ENCODE peak calls at places on chromosomes 7 and 10, in nine cellular contexts. X is cardiac muscle cell; N is brain microvascular endothelial cell; M is transverse colon; I is IMR-90; S is CD4-positive, alpha-beta T cell; L is breast epithelium; C is testis; D is OCI-LY7. A is an unnamed sample.

GRCh38 chr10:80075781-80076180 is 2.7 kb upstream of the TMEM254 start:
- DNase-seq in D (no peak), L (no peak), N (peak; percentile 19), S (no peak), M (no peak), I (peak; percentile 37), C (no peak), X (peak; percentile 8), A (peak; percentile 38)

GRCh38 chr7:42010751-42011150 is 226.3 kb downstream of the GLI3 start:
- DNase-seq in L (no peak), X (no peak), M (no peak), I (no peak), C (no peak), D (no peak), N (no peak), S (no peak), A (no peak)

GRCh38 chr10:61836888-61837747 is 64.4 kb upstream of the ARID5B start:
- DNase-seq in D (no peak), S (no peak), M (no peak), C (no peak), I (peak; percentile 84), L (no peak), X (peak; percentile 62), N (no peak), A (peak; percentile 73)

GRCh38 chr7:16083931-16084330 is 337.4 kb downstream of the CRPPA start:
- DNase-seq in L (no peak), C (no peak), M (no peak), D (no peak), I (peak; percentile 9), S (no peak), X (peak; percentile 45), N (no peak), A (peak; percentile 69)

GRCh38 chr7:153530441-153530840 is 521.8 kb upstream of the DPP6 start:
- DNase-seq in D (no peak), L (no peak), M (no peak), C (no peak), N (no peak), S (no peak), I (no peak), X (no peak), A (no peak)

GRCh38 chr10:125734148-125734547 is 14.6 kb downstream of the EDRF1 start:
- DNase-seq in L (no peak), X (no peak), N (no peak), I (no peak), S (no peak), D (no peak), M (no peak), C (no peak), A (no peak)

GRCh38 chr7:113698556-113699220 is 220.1 kb downstream of the PPP1R3A start:
- DNase-seq in S (no peak), C (peak; percentile 25), L (no peak), D (peak; percentile 18), I (peak; percentile 39), X (peak; percentile 46), M (no peak), N (peak; percentile 34), A (peak; percentile 56)

GRCh38 chr7:13879994-13880686 is 109.3 kb downstream of the ETV1 start:
- DNase-seq in M (no peak), X (peak; percentile 25), S (no peak), I (peak; percentile 69), N (peak; percentile 42), L (peak; percentile 25), C (no peak), D (no peak), A (no peak)

GRCh38 chr10:43255644-43256431 is 11.0 kb downstream of the RASGEF1A start:
- DNase-seq in C (peak; percentile 44), M (no peak), L (peak; percentile 18), I (no peak), S (no peak), D (peak; percentile 68), N (no peak), X (peak; percentile 15), A (peak; percentile 63)

GRCh38 chr10:121078672-121079102 is 227.5 kb downstream of the WDR11 start:
- DNase-seq in I (no peak), D (no peak), M (peak; percentile 41), L (peak; percentile 74), N (no peak), C (no peak), S (no peak), X (no peak), A (no peak)

GRCh38 chr7:2843711-2844152 is 376 bp downstream of the GNA12 start:
- DNase-seq in N (no peak), M (peak; percentile 48), D (peak; percentile 50), S (no peak), C (peak; percentile 61), I (peak; percentile 34), L (no peak), X (peak; percentile 49), A (peak; percentile 52)

GRCh38 chr7:34128762-34129161 is 223.4 kb downstream of the BMPER start:
- DNase-seq in S (no peak), C (no peak), M (no peak), I (peak; percentile 61), X (peak; percentile 78), L (no peak), N (peak; percentile 81), D (no peak), A (peak; percentile 90)

GRCh38 chr7:143284591-143285453 is at the start of gene TMEM139:
- DNase-seq in N (no peak), L (peak; percentile 86), D (no peak), X (no peak), M (peak; percentile 85), C (no peak), I (no peak), S (no peak), A (no peak)

GRCh38 chr7:1383398-1384112 is 75.7 kb downstream of the MICALL2 start:
- DNase-seq in S (no peak), X (no peak), I (no peak), D (no peak), M (no peak), C (no peak), L (no peak), N (no peak), A (no peak)

GRCh38 chr10:103653581-103654020 is 160.1 kb downstream of the NEURL1 start:
- DNase-seq in D (no peak), N (no peak), I (no peak), C (no peak), M (peak; percentile 88), X (no peak), S (no peak), L (no peak), A (no peak)

GRCh38 chr10:103923502-103923901 is 5.5 kb upstream of the STN1 start:
- DNase-seq in C (no peak), S (no peak), L (no peak), X (no peak), D (no peak), I (no peak), N (no peak), M (no peak), A (no peak)

DNA sequence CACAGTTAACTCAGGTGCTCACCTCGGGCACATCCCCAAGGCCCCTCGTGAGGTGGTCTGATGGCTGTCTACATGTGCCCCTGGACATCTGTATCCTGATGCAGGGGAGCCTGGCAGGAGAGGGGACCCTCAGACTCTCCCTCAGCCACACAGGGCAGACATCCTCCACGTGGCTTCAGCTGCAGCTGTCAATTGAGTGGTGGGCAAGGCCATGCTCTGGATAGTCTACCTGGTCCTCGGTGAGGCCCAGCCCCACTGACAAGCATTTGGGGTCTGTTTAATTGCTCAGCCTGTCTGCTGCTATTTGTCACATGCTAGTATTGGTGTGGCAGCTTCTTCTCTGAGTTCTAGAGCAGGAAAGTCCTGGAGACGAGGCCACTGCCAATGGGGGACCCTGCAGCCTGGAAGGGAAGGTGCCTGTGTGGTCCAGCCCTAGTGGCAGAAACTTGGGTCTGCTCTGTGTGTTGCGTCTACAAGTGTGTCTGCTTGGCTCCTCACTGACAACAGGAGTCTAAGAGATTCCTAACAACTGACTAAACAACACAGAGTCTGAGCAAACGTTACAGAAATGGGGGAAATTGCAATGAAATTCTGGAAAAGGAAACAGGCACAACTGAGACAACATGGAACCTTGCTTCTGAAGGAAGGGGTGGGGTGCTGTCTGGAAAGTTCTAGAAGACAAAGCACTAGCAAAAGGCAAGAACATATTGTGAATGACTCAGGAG is 59.3 kb upstream of the IGFBP3 start:
- DNase-seq in X (peak; percentile 40), M (no peak), I (peak; percentile 74), L (no peak), S (no peak), C (no peak), D (no peak), N (peak; percentile 76), A (no peak)
- TF ChIP-seq CTCF in X (no peak), M (no peak), I (peak; percentile 45), L (no peak), S (no peak), C (no peak), D (no peak), N (peak; percentile 43), A (no peak)

DNA sequence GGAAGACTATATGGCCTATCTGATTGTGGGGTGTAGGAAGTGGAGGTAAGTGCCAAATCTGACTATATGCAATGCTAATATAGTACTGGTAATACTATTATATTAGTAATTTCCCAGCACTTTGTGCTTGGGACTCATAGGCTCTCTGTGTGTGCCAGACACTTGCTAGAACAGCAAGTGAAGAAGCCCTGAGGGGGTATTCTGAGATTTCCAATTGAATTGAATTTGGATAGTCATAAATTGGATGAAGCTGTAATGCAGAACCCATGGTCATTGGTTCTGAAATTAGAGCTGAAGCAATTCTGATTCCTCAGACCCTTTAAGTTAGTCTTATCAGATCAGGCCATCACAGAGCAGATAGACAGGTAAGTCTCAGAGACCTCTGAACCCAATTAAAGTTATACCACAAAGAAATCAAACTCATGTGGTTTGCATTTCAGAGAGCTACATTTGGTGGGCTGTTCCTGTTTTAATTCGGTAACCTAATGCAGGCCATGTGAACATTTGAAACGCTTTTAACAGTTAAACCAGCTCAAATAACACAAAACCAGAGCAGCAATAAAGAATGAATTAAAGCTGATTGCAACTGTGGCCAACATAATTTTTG is 179.5 kb downstream of the CREB5 start:
- DNase-seq in D (no peak), L (no peak), C (no peak), N (no peak), M (no peak), I (no peak), S (no peak), X (no peak), A (no peak)
- H3K27ac ChIP-seq in D (no peak overlapping the region), L (no peak overlapping the region), C (no peak overlapping the region), N (no peak overlapping the region), M (no peak overlapping the region), I (no peak overlapping the region), S (no peak overlapping the region), X (no peak overlapping the region), A (no peak overlapping the region)

GRCh38 chr10:77636967-77637473 is 588 bp downstream of the KCNMA1 start:
- DNase-seq in C (no peak), N (no peak), X (no peak), I (no peak), D (no peak), M (no peak), L (no peak), S (no peak), A (no peak)
- TF ChIP-seq CTCF in C (no peak), N (no peak), X (no peak), I (no peak), D (no peak), M (no peak), L (no peak), S (no peak), A (no peak)

DNA sequence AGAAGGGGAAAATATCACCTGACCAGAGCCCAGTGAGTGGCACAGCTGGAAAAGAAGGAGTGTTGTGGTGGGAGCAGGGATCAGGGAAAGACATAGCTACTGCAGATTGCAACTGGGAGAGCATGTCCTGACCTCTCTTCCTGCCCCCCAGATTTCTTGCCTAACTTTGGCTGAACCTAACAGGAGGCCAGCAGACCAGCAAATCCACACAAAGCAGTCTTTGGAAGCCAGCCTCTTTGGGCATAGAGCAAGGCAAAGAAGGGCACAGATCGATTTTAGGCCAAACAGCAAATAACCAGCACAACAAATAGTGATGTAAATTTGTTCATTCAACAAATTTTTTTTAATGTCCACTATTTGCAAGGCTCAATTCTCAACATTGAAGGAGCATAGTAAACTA is 433.2 kb upstream of the GHITM start:
- DNase-seq in S (no peak), M (no peak), X (no peak), L (no peak), C (no peak), I (no peak), D (no peak), N (no peak), A (no peak)
- H3K27ac ChIP-seq in S (no peak overlapping the region), M (no peak overlapping the region), X (no peak overlapping the region), L (no peak overlapping the region), C (no peak overlapping the region), I (no peak overlapping the region), D (no peak overlapping the region), N (no peak overlapping the region), A (no peak overlapping the region)

A was measured in A673.